ENCODE peak calls at places on chromosomes 3 and 15, in six cellular contexts. K is heart right ventricle; M is CD8-positive, alpha-beta T cell; P is hepatocyte; E is foreskin fibroblast; D is choroid plexus epithelial cell. Q is an unnamed sample.

GRCh38 chr15:74613089-74613952 is 2.3 kb upstream of the CLK3 start:
- DNase-seq in K (peak; percentile 6), E (peak; percentile 24), D (no peak), M (no peak), P (peak; percentile 25), Q (no peak)

GRCh38 chr15:25693321-25694237 is 169.5 kb downstream of the ATP10A start:
- DNase-seq in M (no peak), K (peak; percentile 54), P (peak; percentile 52), D (no peak), E (peak; percentile 65), Q (no peak)

GRCh38 chr15:76155742-76156141 is 96.0 kb downstream of the TMEM266 start:
- DNase-seq in M (no peak), P (no peak), D (no peak), K (no peak), E (peak; percentile 91), Q (peak; percentile 93)

GRCh38 chr3:11379238-11379823 is 107.1 kb downstream of the ATG7 start:
- DNase-seq in P (peak; percentile 43), D (peak; percentile 85), E (peak; percentile 81), M (no peak), K (no peak), Q (peak; percentile 52)

GRCh38 chr3:112097378-112097777 is 11.2 kb downstream of the C3orf52 start:
- DNase-seq in D (peak; percentile 99), M (no peak), P (peak; percentile 91), E (peak; percentile 98), K (no peak), Q (peak; percentile 95)

GRCh38 chr3:127409421-127410136 is 121.7 kb upstream of the PRR20G start:
- DNase-seq in D (no peak), M (no peak), E (no peak), K (no peak), P (no peak), Q (no peak)

GRCh38 chr15:47437492-47437891 is 279.8 kb upstream of the SEMA6D start:
- DNase-seq in M (no peak), E (no peak), K (no peak), P (no peak), D (no peak), Q (no peak)

GRCh38 chr3:45435961-45436360 is 47.6 kb downstream of the LARS2 start:
- DNase-seq in K (no peak), D (no peak), E (no peak), P (no peak), M (no peak), Q (no peak)

GRCh38 chr3:57518276-57518914 is 25.7 kb downstream of the DNAH12 start:
- DNase-seq in D (peak; percentile 65), P (no peak), K (no peak), M (no peak), E (peak; percentile 9), Q (no peak)

GRCh38 chr3:128192131-128192530 is 38.9 kb downstream of the EEFSEC start:
- DNase-seq in P (no peak), E (no peak), D (no peak), K (no peak), M (no peak), Q (no peak)

GRCh38 chr3:184134746-184135148 is 411 bp upstream of the EIF2B5 start:
- DNase-seq in K (no peak), D (peak; percentile 35), E (no peak), P (no peak), M (no peak), Q (no peak)

GRCh38 chr3:45232531-45232930 is 6.4 kb upstream of the TMEM158 start:
- DNase-seq in K (no peak), P (no peak), E (no peak), D (no peak), M (no peak), Q (no peak)

GRCh38 chr3:13714251-13714916 is 165.5 kb downstream of the FBLN2 start:
- DNase-seq in E (no peak), P (peak; percentile 2), K (no peak), M (no peak), D (no peak), Q (no peak)

DNA sequence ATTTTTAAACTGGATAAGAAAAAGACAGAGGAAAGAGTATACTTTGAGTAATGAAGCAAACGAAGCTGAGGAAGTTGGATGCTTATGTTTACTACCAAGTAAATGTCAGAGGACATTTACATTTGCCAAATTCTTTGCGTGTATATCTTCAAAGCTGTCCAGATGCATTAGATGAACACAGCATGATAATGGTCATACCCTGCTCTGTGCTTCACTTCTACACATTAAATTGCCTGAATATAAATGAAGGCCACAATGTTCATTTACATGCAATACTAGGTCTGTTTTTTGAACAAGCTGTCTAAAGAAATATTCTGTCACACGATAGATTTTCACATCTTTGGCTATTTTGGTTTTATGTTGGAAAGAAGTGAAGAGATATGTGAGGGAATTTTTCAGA is 405.8 kb upstream of the ADAMTS9 start:
- DNase-seq in P (no peak), K (no peak), M (no peak), D (no peak), E (no peak), Q (no peak)
- TF ChIP-seq CTCF in P (no peak), K (no peak), M (no peak), D (no peak), E (no peak), Q (no peak)

GRCh38 chr3:48695113-48695753 is 9.5 kb upstream of the NCKIPSD start:
- DNase-seq in P (no peak), K (peak; percentile 60), D (peak; percentile 88), M (no peak), E (peak; percentile 79), Q (no peak)
- H3K4me3 ChIP-seq in P (no peak overlapping the region), K (no peak overlapping the region), D (peak overlapping the region; percentile 53), M (no peak overlapping the region), E (peak overlapping the region; percentile 22), Q (peak overlapping the region; percentile 10)

DNA sequence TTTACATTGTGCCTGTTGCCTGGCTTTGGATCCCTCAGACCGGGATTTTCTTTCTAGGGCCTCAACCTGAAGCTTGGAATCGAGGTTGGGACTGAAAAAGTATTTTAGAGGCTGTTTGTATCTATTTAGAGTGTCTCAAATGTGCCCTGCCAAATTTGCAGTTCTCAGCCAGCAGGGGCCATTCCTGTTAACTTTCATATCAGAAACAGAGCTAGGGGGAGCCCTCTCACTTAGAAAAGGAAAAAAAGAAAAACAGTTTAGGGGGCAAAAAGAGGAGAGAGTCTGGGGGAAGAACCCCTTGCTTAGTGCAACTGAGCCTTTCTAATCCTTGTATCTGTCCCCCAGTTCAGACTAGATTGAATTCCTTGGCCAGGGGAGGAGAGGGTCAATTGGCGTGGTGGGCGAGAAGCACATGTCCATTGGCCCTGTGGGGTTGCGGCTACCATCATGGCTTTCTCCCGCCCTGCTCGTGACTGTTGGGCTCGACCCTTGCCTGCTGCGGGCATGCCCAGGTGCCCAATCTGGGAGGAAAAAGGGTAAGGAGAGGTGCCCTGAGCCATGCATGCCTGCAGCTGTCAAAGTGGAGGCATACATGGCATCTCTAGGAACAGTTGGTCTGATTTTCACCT is 101.6 kb downstream of the CFAP44 start:
- DNase-seq in D (peak; percentile 9), M (no peak), K (no peak), E (no peak), P (no peak), Q (no peak)
- TF ChIP-seq CTCF in D (peak; percentile 49), M (no peak), K (no peak), E (peak; percentile 11), P (no peak), Q (peak; percentile 39)

DNA sequence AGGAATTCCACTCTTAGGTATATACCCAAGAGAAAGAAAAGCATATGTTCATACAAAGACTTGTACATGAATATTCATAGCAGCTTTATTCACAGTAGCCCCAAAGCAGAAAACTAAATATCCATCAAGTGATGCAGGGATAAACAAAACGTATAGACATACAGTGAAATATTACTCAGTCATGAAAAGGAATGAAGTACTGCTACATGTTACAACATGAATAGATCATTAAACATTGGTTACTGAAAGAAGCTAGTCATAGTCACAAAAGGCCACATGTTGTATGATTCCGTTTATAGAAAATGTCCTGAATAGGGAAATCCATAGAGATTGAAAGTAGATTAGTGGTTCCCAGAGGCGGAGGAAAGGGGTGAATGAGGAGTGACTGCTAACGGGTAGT is 1.3 kb upstream of the MRAS start:
- DNase-seq in M (no peak), E (no peak), K (no peak), P (no peak), D (no peak), Q (no peak)
- H3K4me3 ChIP-seq in M (no peak overlapping the region), E (peak overlapping the region; percentile 65), K (no peak overlapping the region), P (no peak overlapping the region), D (no peak overlapping the region), Q (no peak overlapping the region)

GRCh38 chr15:43912991-43913927 is 86.5 kb downstream of the WDR76 start:
- DNase-seq in E (peak; percentile 96), K (no peak), M (no peak), P (peak; percentile 78), D (peak; percentile 97), Q (peak; percentile 88)
- TF ChIP-seq CTCF in E (no peak), K (no peak), M (no peak), P (no peak), D (no peak), Q (no peak)

DNA sequence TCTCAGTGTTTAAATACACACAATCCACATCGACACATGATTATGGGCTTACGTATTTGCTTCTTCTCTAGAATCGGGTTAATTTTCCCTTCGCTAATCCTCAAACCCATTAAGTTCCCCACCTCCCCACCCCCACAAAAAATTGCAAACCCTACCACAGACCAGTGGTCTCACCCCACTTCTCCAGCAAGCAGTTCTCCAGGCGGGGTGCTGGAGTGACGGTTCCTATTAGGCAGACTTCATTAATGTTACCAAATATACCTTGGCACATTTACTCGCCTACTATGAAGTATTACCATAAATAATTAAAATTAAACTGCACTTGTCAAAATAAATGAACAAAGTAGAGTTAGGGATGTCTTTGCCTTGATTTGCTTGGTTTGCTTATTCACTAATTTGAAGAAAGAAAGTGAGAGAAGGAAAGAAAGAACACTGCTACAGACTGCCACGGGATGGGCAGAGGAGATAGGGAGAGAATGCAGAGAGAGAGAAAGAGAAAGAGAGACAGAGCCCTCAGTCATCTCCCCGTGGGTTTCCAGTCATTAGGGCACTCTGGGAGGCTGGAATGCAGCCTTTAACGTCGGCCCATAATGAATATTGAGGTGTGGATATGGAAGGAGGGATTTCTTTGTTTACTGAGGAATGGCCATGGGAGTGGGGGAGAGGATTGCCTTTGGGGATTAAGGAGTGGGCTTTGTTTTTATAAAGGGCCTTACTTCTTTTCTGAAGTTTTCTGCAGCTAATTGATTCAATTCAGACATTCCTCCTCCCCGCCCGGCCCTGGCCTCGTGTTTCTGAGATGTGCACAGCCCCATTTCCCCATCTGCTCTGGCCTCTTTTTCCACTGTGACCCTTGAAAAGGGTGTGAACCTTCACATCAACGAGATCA is 39.7 kb upstream of the POLG start:
- DNase-seq in M (no peak), E (no peak), K (no peak), P (no peak), D (no peak), Q (no peak)
- H3K4me3 ChIP-seq in M (no peak overlapping the region), E (no peak overlapping the region), K (no peak overlapping the region), P (no peak overlapping the region), D (no peak overlapping the region), Q (no peak overlapping the region)